ENCODE peak calls at places on chromosomes 2 and 18, in five cellular contexts. C, N, U, D and B are unnamed samples.

GRCh38 chr2:193841389-193842150 is 1646.8 kb upstream of the TMEFF2 start:
- DNase-seq in C (peak; percentile 16), N (no peak), U (peak; percentile 79), D (no peak), B (peak; percentile 67)

GRCh38 chr18:60962629-60963028 is 370.6 kb upstream of the CDH20 start:
- DNase-seq in C (no peak), N (no peak), U (no peak), D (no peak), B (no peak)

GRCh38 chr2:135843671-135844070 is 6.7 kb upstream of the LCT start:
- DNase-seq in C (no peak), N (no peak), U (no peak), D (no peak), B (no peak)

GRCh38 chr2:144015036-144015435 is 504.9 kb downstream of the ZEB2 start:
- DNase-seq in C (no peak), N (no peak), U (peak; percentile 23), D (no peak), B (no peak)

GRCh38 chr2:240921319-240922233 is 15.4 kb downstream of the CROCC2 start:
- DNase-seq in C (peak; percentile 93), N (peak; percentile 43), U (peak; percentile 94), D (peak; percentile 18), B (peak; percentile 98)

GRCh38 chr18:55444496-55444895 is 143.5 kb downstream of the TCF4 start:
- DNase-seq in C (no peak), N (no peak), U (no peak), D (no peak), B (no peak)

GRCh38 chr18:56233595-56233994 is 404.8 kb downstream of the TXNL1 start:
- DNase-seq in C (peak; percentile 85), N (no peak), U (peak; percentile 79), D (no peak), B (peak; percentile 89)

GRCh38 chr18:65436430-65436829 is 314.4 kb upstream of the CDH7 start:
- DNase-seq in C (no peak), N (no peak), U (no peak), D (no peak), B (no peak)

GRCh38 chr2:18626256-18626668 is 36.9 kb upstream of the NT5C1B start:
- DNase-seq in C (peak; percentile 72), N (no peak), U (peak; percentile 85), D (no peak), B (peak; percentile 66)

GRCh38 chr2:9207641-9208301 is 1.2 kb downstream of the ASAP2 start:
- DNase-seq in C (no peak), N (no peak), U (peak; percentile 40), D (peak; percentile 43), B (no peak)

GRCh38 chr2:207338220-207338607 is 172.5 kb upstream of the KLF7 start:
- DNase-seq in C (no peak), N (no peak), U (no peak), D (no peak), B (no peak)

GRCh38 chr18:55794288-55795052 is 206.5 kb upstream of the TCF4 start:
- DNase-seq in C (no peak), N (no peak), U (peak; percentile 55), D (no peak), B (peak; percentile 51)

GRCh38 chr18:32093523-32093922 is 1.8 kb downstream of the RNF138 start:
- DNase-seq in C (no peak), N (no peak), U (no peak), D (no peak), B (peak; percentile 12)

GRCh38 chr2:10514743-10515142 is 66.6 kb upstream of the ODC1 start:
- DNase-seq in C (peak; percentile 97), N (no peak), U (peak; percentile 95), D (no peak), B (peak; percentile 98)

GRCh38 chr2:79026061-79026460 is 559 bp downstream of the REG3G start:
- DNase-seq in C (no peak), N (no peak), U (no peak), D (no peak), B (no peak)

GRCh38 chr2:9803023-9803805 is 40.1 kb upstream of the TAF1B start:
- DNase-seq in C (no peak), N (no peak), U (no peak), D (peak; percentile 87), B (peak; percentile 30)

GRCh38 chr2:184154438-184154837 is 443.9 kb upstream of the ZNF804A start:
- DNase-seq in C (no peak), N (no peak), U (no peak), D (no peak), B (peak; percentile 62)

GRCh38 chr2:212592695-212593094 is 54.1 kb upstream of the ERBB4 start:
- DNase-seq in C (no peak), N (no peak), U (no peak), D (no peak), B (no peak)

DNA sequence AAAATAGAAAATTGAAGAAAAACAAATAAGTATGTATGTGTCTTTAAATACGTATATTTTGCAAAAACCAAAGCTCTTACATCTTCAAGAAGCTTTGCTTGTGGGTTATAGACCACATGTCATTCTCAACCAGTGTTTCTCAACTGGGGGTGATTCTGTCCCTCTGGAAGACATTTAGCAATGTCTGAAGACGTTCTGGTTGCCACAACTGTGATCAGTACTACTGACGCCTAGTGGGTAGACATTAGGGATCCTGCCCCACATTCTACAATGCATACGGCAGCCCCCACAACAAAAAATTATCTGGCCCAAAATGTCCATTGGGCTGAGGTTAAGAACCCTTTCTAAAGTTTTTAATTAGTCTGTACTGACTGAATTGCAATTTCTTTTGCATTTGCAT is 48.4 kb downstream of the UNC50 start:
- DNase-seq in C (no peak), N (no peak), U (no peak), D (no peak), B (no peak)
- TF ChIP-seq CTCF in C (no peak), N (no peak), U (no peak), D (no peak), B (no peak)

GRCh38 chr2:65350714-65351113 is 81.7 kb downstream of the SPRED2 start:
- DNase-seq in C (no peak), N (no peak), U (peak; percentile 43), D (no peak), B (no peak)
- TF ChIP-seq CTCF in C (peak; percentile 67), N (no peak), U (peak; percentile 56), D (no peak), B (peak; percentile 25)

GRCh38 chr2:237195396-237196119 is 109.9 kb downstream of the COPS8 start:
- DNase-seq in C (no peak), N (no peak), U (no peak), D (no peak), B (no peak)

GRCh38 chr2:237199082-237199481 is 113.4 kb downstream of the COPS8 start:
- DNase-seq in C (no peak), N (no peak), U (no peak), D (no peak), B (peak; percentile 64)

GRCh38 chr2:237198144-237198900 is 112.6 kb downstream of the COPS8 start:
- DNase-seq in C (peak; percentile 63), N (no peak), U (peak; percentile 74), D (no peak), B (peak; percentile 61)

GRCh38 chr2:237194906-237195305 is 109.2 kb downstream of the COPS8 start:
- DNase-seq in C (no peak), N (no peak), U (no peak), D (no peak), B (no peak)

GRCh38 chr2:237196866-237197618 is 111.4 kb downstream of the COPS8 start:
- DNase-seq in C (peak; percentile 83), N (no peak), U (peak; percentile 62), D (no peak), B (peak; percentile 85)
- TF ChIP-seq CTCF in C (peak; percentile 25), N (no peak), U (no peak), D (no peak), B (no peak)

GRCh38 chr2:215269397-215270117 is 42.3 kb upstream of the ATIC start:
- DNase-seq in C (peak; percentile 62), N (no peak), U (peak; percentile 91), D (peak; percentile 67), B (peak; percentile 88)
- TF ChIP-seq CTCF in C (peak; percentile 95), N (peak; percentile 31), U (peak; percentile 84), D (peak; percentile 73), B (peak; percentile 77)

GRCh38 chr2:83596592-83597339 is 862.3 kb downstream of the SUCLG1 start:
- DNase-seq in C (no peak), N (no peak), U (no peak), D (no peak), B (no peak)

DNA sequence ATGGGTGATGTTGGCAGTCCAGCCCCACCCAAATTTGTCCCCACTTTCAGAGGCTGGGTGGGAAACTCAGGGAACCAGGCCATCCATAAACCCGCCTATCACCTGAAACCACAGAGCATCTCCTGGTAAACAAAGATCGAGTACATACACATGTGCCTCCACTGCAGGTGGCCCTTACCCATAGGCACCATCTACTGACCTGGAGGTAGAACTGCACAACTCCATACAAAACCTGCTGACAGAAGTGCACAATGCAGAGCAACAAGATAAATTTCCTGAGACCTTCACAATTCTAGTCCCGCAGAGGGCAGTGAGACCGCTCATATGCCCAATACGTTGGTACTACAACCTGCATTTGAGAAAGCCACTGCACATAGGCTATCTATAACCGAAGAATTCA is 856.3 kb downstream of the SUCLG1 start:
- DNase-seq in C (no peak), N (no peak), U (no peak), D (no peak), B (no peak)
- TF ChIP-seq CTCF in C (no peak), N (no peak), U (no peak), D (no peak), B (no peak)

GRCh38 chr2:219001577-219002394 is 8.6 kb upstream of the CRYBA2 start:
- DNase-seq in C (no peak), N (no peak), U (no peak), D (peak; percentile 99), B (no peak)

GRCh38 chr2:219003267-219003634 is 10.0 kb upstream of the CRYBA2 start:
- DNase-seq in C (no peak), N (no peak), U (no peak), D (no peak), B (no peak)

GRCh38 chr2:219003979-219004378 is 10.8 kb upstream of the CRYBA2 start:
- DNase-seq in C (no peak), N (no peak), U (no peak), D (no peak), B (no peak)

GRCh38 chr2:219001100-219001576 is 7.9 kb upstream of the CRYBA2 start:
- DNase-seq in C (no peak), N (no peak), U (no peak), D (peak; percentile 32), B (no peak)

GRCh38 chr2:219002395-219003266 is 9.4 kb upstream of the CRYBA2 start:
- DNase-seq in C (no peak), N (no peak), U (peak; percentile 21), D (peak; percentile 90), B (peak; percentile 12)
- TF ChIP-seq CTCF in C (peak; percentile 55), N (peak; percentile 7), U (peak; percentile 51), D (peak; percentile 78), B (peak; percentile 36)